ENCODE peak calls at places on chromosome 17, in five cellular contexts. U is mammary epithelial cell, O is prostate gland, F is right lobe of liver, W is neuronal stem cell. B is an unnamed sample. For H3K9me3, the result is how much of the 10 kb centered on the place peaks cover.

GRCh38 chr17:63928172-63928666 is 3.9 kb downstream of the CD79B start:
- DNase-seq in W (no peak), U (no peak), F (no peak), O (no peak), B (no peak)

GRCh38 chr17:76901542-76902197 is 33.5 kb downstream of the MGAT5B start:
- DNase-seq in W (no peak), F (no peak), U (no peak), O (peak), B (no peak)

GRCh38 chr17:68661265-68662036 is 60.3 kb upstream of the FAM20A start:
- DNase-seq in O (no peak), U (no peak), W (no peak), F (no peak), B (no peak)

GRCh38 chr17:77282524-77283515 is 142.1 kb downstream of the SEC14L1 start:
- DNase-seq in U (no peak), W (no peak), O (peak), F (peak), B (no peak)

GRCh38 chr17:40915721-40916256 is 21.7 kb downstream of the KRT23 start:
- DNase-seq in W (no peak), U (peak), F (no peak), O (no peak), B (peak)

GRCh38 chr17:68356520-68356919 is 65.2 kb downstream of the ARSG start:
- DNase-seq in W (no peak), O (no peak), U (no peak), F (no peak), B (no peak)

GRCh38 chr17:79950306-79950705 is 85.4 kb downstream of the TBC1D16 start:
- DNase-seq in F (peak), O (no peak), W (peak), U (no peak), B (no peak)

GRCh38 chr17:21374455-21375161 is 1.5 kb upstream of the KCNJ12 start:
- DNase-seq in F (no peak), W (no peak), O (no peak), U (no peak), B (no peak)

GRCh38 chr17:59451706-59452105 is 113.7 kb upstream of the DHX40 start:
- DNase-seq in F (no peak), O (no peak), W (no peak), U (peak), B (no peak)

GRCh38 chr17:58324409-58325288 is 3.9 kb downstream of the TSPOAP1 start:
- DNase-seq in F (no peak), W (no peak), U (no peak), O (peak), B (no peak)

GRCh38 chr17:32191306-32191705 is 49.0 kb downstream of the RHOT1 start:
- DNase-seq in O (no peak), F (no peak), U (no peak), W (no peak), B (no peak)

GRCh38 chr17:62048262-62048661 is 16.8 kb downstream of the MED13 start:
- DNase-seq in W (no peak), O (no peak), U (no peak), F (no peak), B (no peak)

GRCh38 chr17:66511125-66511524 is 208.7 kb downstream of the PRKCA start:
- DNase-seq in W (no peak), O (no peak), U (peak), F (no peak), B (no peak)

GRCh38 chr17:57597531-57598453 is 147.3 kb downstream of the CCDC182 start:
- DNase-seq in F (peak), U (peak), W (peak), O (peak), B (no peak)

GRCh38 chr17:36532435-36532975 is 2.2 kb downstream of the MYO19 start:
- DNase-seq in W (no peak), F (no peak), U (peak), O (no peak), B (no peak)

GRCh38 chr17:61279476-61280145 is 120.0 kb upstream of the TBX2 start:
- DNase-seq in O (no peak), W (no peak), U (no peak), F (no peak), B (no peak)

GRCh38 chr17:28534740-28535375 is 17.6 kb downstream of the UNC119 start:
- DNase-seq in W (no peak), O (no peak), F (no peak), U (no peak), B (no peak)

GRCh38 chr17:10172241-10172741 is 26.1 kb downstream of the GAS7 start:
- DNase-seq in O (no peak), F (no peak), U (no peak), W (no peak), B (no peak)

GRCh38 chr17:12918132-12918531 is 99.7 kb downstream of the ELAC2 start:
- DNase-seq in F (no peak), O (no peak), W (no peak), U (no peak), B (no peak)

GRCh38 chr17:19645608-19646250 is 2.8 kb upstream of the ALDH3A2 start:
- DNase-seq in U (no peak), F (peak), O (no peak), W (peak), B (no peak)

GRCh38 chr17:72401883-72402726 is 281.3 kb downstream of the SOX9 start:
- DNase-seq in U (no peak), O (no peak), W (no peak), F (no peak), B (no peak)

GRCh38 chr17:83079340-83079747 is at the start of gene METRNL:
- DNase-seq in U (peak), W (peak), O (peak), F (peak), B (no peak)

GRCh38 chr17:60729854-60730253 is 52.2 kb downstream of the BCAS3 start:
- DNase-seq in F (no peak), O (no peak), U (no peak), W (no peak), B (no peak)

GRCh38 chr17:65554568-65555223 is 6.8 kb downstream of the AXIN2 start:
- DNase-seq in U (no peak), W (no peak), O (peak), F (no peak), B (no peak)

GRCh38 chr17:64781394-64781793 is 119.3 kb upstream of the SMURF2 start:
- DNase-seq in F (peak), O (peak), U (peak), W (no peak), B (no peak)

GRCh38 chr17:11554542-11554941 is 43.7 kb upstream of the DNAH9 start:
- DNase-seq in O (no peak), W (no peak), U (no peak), F (no peak), B (no peak)

GRCh38 chr17:77734371-77735050 is 224.0 kb upstream of the TNRC6C start:
- DNase-seq in O (peak), W (no peak), F (peak), U (no peak), B (no peak)

GRCh38 chr17:14205992-14206461 is 30.6 kb downstream of the CDRT15 start:
- DNase-seq in U (peak), W (no peak), O (peak), F (peak), B (no peak)

GRCh38 chr17:60354223-60354622 is 37.7 kb downstream of the USP32 start:
- DNase-seq in W (no peak), F (no peak), O (no peak), U (peak), B (peak)

GRCh38 chr17:51650772-51651171 is 390.4 kb downstream of the UTP18 start:
- DNase-seq in O (no peak), W (no peak), U (no peak), F (no peak), B (no peak)

DNA sequence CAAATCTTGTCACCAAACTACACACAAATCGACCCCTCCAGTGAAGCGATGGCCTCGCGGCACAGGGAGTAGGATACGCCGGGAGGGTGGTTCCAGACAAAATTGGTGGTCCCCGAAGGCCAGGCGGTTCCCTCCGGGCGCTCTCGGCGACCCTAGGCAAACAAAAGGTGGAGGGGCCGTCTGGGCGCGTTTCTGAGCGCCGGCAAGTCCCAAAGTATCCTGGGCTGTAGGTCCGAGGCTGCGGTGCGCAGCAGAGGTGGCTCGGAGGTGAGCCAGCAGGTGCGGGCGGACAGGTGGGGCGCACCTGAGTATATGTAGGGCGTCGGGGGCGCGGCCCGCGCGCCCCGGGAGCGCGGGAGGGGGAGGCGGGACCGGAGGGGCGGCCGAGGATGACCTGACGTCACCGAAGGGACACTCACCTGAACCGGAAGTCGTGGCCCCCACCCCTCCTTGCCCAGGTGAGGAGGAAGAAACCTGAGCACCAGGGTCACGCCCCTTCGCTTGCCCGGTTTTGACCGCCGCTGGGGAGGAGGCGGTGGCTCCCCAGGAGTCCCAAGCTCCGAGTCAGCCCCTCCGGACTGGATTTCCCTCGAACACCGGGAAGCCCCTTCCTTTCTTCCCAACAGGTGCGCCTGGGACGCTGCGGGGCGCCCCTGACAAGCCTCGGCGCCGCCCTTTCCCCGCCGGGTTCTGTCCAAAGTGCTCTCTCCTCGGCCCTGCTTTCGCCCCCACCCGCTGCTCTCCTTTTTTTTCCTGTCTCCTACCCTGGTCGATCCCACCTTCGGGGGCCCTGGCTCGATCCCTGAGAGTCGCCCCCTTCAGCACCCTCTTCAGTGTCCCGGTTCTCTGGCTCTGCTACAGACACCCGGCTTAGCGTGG is at the start of gene CLDN7:
- DNase-seq in F (no peak), U (no peak), O (peak), W (no peak), B (no peak)
- H3K27ac ChIP-seq in F (peak), U (peak), O (peak), W (no peak), B (no peak)

DNA sequence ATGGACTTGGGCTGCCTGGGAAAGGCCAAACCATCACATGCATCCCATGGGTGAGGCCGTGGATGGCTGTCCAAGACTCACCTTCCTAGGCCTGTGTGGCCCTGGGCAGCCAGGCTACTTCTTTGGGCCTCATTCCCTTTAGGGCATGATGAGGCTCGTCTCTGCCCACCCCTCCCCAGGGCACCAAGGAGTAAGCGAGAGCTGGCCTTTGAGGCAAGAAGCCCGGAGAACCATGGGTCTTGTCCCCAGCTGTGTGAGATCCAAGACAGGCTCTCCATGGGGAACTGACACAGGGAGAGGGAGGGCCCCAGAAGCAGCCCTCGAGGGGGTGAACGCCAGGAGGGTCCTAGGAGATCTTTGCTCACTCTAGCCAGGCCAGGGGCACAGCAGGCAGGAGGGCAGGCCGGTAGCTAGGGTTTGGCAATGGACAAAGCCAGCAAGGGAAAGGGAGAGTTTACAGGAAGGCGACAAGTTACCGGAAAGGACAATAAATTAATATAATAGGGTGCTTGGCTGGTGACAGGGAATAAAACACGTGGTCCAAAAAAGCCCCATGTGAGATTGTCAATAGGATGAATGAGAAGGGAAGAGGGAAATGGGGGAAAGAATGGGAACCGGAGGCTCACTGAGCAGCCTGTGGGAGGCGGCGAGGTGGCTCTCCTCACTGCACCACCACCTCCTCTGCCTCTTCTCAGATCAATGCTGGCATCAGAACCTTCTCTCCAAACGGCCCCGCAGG is 119.1 kb downstream of the SDK2 start:
- DNase-seq in U (no peak), W (no peak), F (no peak), O (no peak), B (no peak)
- H3K9me3 ChIP-seq in U (under half), W (under half), F (under half), O (under half), B (under half)

DNA sequence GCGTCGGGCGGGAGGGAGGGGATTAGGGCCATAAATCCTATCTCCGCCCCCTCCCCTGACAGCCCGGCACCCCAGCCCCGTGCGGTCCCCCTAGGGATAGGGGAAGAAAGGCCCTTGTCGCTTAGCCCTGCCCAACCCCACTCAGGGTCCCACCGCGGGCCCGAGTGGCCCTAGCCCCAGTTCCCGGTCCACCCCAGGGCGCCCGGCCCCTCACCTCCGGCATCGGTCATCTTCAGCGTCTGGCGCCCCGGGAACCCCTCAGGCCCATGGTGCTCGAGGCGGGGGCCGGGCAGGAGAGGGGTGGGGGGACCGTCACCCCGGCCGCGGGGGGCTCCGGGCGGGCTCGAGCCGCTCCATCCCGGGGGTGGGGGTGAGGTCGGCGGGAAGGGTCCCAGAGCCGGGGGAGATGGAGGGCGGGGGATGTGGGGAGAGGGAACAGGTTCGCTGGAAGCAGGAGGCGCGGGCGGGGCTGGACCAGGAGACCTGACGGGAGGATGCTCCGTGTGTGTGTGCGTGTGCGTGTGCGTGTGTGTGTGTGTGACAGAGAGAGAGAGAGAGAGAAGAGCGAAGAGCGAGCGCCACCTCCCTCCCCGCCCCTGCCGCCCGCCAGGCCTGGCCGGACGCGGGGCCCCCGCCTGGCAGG is 536 bp downstream of the SAMD14 start:
- DNase-seq in W (no peak), F (no peak), O (no peak), U (no peak), B (no peak)
- H3K4me3 ChIP-seq in W (peak), F (peak), O (peak), U (no peak), B (peak)

GRCh38 chr17:45820052-45820780 is 24.5 kb upstream of the SPPL2C start:
- DNase-seq in U (no peak), F (no peak), W (no peak), O (no peak), B (no peak)
- H3K27ac ChIP-seq in U (no peak), F (no peak), W (no peak), O (no peak), B (no peak)

DNA sequence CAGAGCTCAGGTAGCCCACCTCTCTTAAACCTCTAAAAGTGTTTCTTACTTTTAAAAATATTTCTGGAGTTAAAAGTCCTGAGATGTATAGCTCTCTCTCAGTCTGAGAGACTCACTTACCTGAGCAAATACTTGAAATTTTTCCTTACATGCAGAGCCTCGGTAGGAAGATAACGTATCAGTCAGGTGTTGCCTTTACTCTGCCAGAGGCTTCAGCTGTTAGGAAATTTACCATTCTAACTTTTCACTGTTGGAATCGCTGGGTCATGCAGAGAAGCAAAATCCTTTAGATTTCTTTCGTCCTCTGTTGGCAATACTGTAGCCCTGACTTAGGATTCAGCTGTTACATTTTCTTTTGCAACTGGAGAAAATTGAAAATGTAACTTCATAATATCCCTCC is 20.1 kb upstream of the KCNJ16 start:
- DNase-seq in W (no peak), F (no peak), U (no peak), O (no peak), B (no peak)
- H3K9me3 ChIP-seq in W (under half), F (under half), U (under half), O (under half), B (under half)

GRCh38 chr17:2048805-2049204 is 6.1 kb upstream of the HIC1 start:
- DNase-seq in O (no peak), U (no peak), W (no peak), F (no peak), B (no peak)
- H3K4me3 ChIP-seq in O (no peak), U (peak), W (no peak), F (no peak), B (peak)

DNA sequence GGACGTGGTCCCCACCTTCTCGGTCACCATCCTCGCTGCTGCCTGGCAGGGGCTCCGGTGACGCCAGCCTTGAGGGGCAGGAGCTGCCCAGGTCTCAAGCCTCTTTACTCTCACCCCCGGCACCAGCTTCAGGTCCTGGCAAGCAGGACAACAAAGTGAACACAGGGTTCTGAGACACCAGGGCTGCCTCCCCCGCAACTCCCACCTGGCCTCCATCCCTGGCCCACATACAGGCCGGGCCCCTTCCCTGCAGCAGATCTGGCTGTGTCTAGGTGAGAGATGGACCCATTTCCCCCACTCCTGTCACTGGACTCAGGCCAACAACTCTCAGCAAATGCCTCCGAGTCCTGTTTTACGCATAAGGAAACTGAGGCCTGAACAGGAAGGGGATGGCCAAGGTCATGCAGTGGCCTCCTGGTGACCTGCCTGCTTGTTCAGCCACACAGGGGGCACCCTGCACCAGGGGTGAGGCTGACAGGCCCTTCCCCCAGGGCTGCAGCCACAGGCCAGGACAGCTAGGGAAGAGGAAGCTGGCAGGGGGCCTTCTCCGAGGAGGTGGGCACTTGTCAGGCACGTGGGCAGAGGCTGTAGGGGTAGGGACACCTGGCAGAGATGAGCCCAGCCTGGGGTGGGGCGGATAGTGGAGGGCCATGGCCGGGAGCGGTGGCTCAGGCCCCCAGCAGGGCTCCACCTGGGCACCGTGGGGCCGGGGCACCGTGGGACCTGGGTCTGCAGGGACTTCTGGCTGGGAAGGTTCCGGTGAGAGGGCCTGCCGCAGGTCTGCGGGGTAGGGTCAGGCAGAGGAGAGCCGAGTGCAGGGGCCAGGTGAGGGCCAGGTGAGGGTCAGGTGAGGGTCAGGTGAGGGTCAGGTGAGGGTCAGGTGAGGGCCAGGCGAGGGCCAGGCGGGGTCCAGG is 46.7 kb upstream of the PVALEF start:
- DNase-seq in O (no peak), U (no peak), W (no peak), F (peak), B (no peak)
- H3K27ac ChIP-seq in O (peak), U (peak), W (no peak), F (no peak), B (no peak)

GRCh38 chr17:73987395-73987794 is 216.1 kb upstream of the RPL38 start:
- DNase-seq in O (no peak), F (no peak), U (no peak), W (no peak), B (no peak)

GRCh38 chr17:73990290-73990689 is 213.2 kb upstream of the RPL38 start:
- DNase-seq in O (no peak), F (no peak), U (no peak), W (no peak), B (no peak)

GRCh38 chr17:73991260-73991659 is 212.2 kb upstream of the RPL38 start:
- DNase-seq in F (no peak), U (no peak), W (no peak), O (no peak), B (no peak)

GRCh38 chr17:73988110-73988509 is 215.4 kb upstream of the RPL38 start:
- DNase-seq in W (no peak), F (no peak), O (no peak), U (no peak), B (no peak)

GRCh38 chr17:73989671-73990070 is 213.8 kb upstream of the RPL38 start:
- DNase-seq in F (no peak), O (no peak), U (no peak), W (no peak), B (no peak)
- H3K9me3 ChIP-seq in F (under half), O (under half), U (under half), W (under half), B (under half)

GRCh38 chr17:55482591-55483389 is 28.5 kb downstream of the SMIM36 start:
- DNase-seq in F (no peak), O (no peak), U (no peak), W (no peak), B (no peak)

GRCh38 chr17:55492951-55493350 is 18.3 kb downstream of the SMIM36 start:
- DNase-seq in W (peak), U (no peak), O (no peak), F (no peak), B (no peak)

GRCh38 chr17:55484575-55484974 is 26.7 kb downstream of the SMIM36 start:
- DNase-seq in W (no peak), O (no peak), U (no peak), F (no peak), B (no peak)

GRCh38 chr17:55487727-55488436 is 23.4 kb downstream of the SMIM36 start:
- DNase-seq in U (no peak), W (no peak), O (no peak), F (no peak), B (no peak)
- H3K4me3 ChIP-seq in U (no peak), W (no peak), O (no peak), F (no peak), B (no peak)

GRCh38 chr17:44124118-44124438 is 637 bp upstream of the HDAC5 start:
- DNase-seq in F (no peak), U (no peak), O (no peak), W (no peak), B (no peak)
- H3K27ac ChIP-seq in F (peak), U (peak), O (peak), W (peak), B (peak)

B was measured in AG04450.